ENCODE peak calls at places on chromosome 17, in four cellular contexts. U, Q, A and F are unnamed samples.

GRCh38 chr17:8122923-8123694 is 797 bp downstream of the HES7 start:
- DNase-seq in U (no peak), Q (no peak), A (peak; percentile 27), F (peak; percentile 80)

GRCh38 chr17:57518587-57519118 is 226.4 kb downstream of the CCDC182 start:
- DNase-seq in A (no peak), U (no peak), Q (peak; percentile 57), F (no peak)

GRCh38 chr17:81858967-81859905 is 1.1 kb downstream of the P4HB start:
- DNase-seq in Q (no peak), U (no peak), A (no peak), F (no peak)

GRCh38 chr17:64063088-64063487 is 42.7 kb upstream of the ICAM2 start:
- DNase-seq in U (no peak), Q (no peak), A (no peak), F (no peak)

GRCh38 chr17:59844884-59845594 is 47.7 kb downstream of the TUBD1 start:
- DNase-seq in U (no peak), A (peak; percentile 70), Q (no peak), F (no peak)

GRCh38 chr17:2796164-2797140 is at the start of gene RAP1GAP2:
- DNase-seq in A (no peak), Q (peak; percentile 61), U (peak; percentile 70), F (peak; percentile 88)

GRCh38 chr17:10050597-10051101 is 145.6 kb upstream of the RCVRN start:
- DNase-seq in A (peak; percentile 88), Q (peak; percentile 30), U (peak; percentile 42), F (no peak)

GRCh38 chr17:32268734-32269288 is 3.2 kb downstream of the RHBDL3 start:
- DNase-seq in Q (no peak), A (no peak), U (no peak), F (no peak)

GRCh38 chr17:62696726-62697490 is 69.4 kb downstream of the MRC2 start:
- DNase-seq in Q (no peak), U (no peak), A (no peak), F (peak; percentile 58)

GRCh38 chr17:66373944-66374817 is 71.8 kb downstream of the PRKCA start:
- DNase-seq in U (peak; percentile 46), A (no peak), Q (peak; percentile 41), F (no peak)

GRCh38 chr17:45936610-45937009 is 42.3 kb downstream of the MAPT start:
- DNase-seq in Q (no peak), A (no peak), U (no peak), F (no peak)

GRCh38 chr17:50946891-50947843 is 81.0 kb upstream of the TOB1 start:
- DNase-seq in Q (no peak), U (no peak), A (no peak), F (peak; percentile 25)

GRCh38 chr17:29107933-29108805 is 65.2 kb downstream of the PIPOX start:
- DNase-seq in A (no peak), U (peak; percentile 96), Q (peak; percentile 60), F (peak; percentile 65)

GRCh38 chr17:32927724-32928526 is at the start of gene TMEM98:
- DNase-seq in A (peak; percentile 12), Q (peak; percentile 27), U (peak; percentile 37), F (no peak)

GRCh38 chr17:76869209-76869877 is 1.1 kb downstream of the MGAT5B start:
- DNase-seq in U (no peak), Q (no peak), A (no peak), F (no peak)

GRCh38 chr17:58313815-58314705 is 14.5 kb downstream of the TSPOAP1 start:
- DNase-seq in U (no peak), Q (no peak), A (no peak), F (no peak)

GRCh38 chr17:36869856-36870617 is 67.2 kb upstream of the LHX1 start:
- DNase-seq in A (peak; percentile 17), U (no peak), Q (no peak), F (no peak)

GRCh38 chr17:6488008-6488539 is 43.8 kb downstream of the PIMREG start:
- DNase-seq in Q (no peak), U (no peak), A (no peak), F (no peak)

DNA sequence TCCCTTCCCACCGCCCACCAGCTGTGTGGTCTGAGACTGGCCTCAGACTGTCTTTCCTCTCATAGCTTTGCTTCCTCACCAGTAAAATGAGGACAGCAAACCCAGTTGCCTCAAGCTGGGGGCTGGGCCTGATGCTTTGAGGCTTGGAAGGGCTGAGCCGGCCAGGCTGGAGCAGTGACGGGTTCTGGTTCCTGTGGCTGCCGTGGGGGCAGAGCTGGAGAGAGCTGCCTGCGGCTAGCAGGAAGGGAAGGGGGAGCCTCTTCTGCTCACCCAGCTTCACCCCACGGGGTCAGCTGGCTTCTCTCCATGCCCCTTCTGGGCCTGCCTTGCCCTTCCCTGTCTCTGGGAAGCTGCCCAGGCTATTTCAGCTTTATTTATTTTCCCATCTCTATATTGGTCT is 23.8 kb downstream of the LASP1 start:
- DNase-seq in A (no peak), Q (peak; percentile 52), U (peak; percentile 52), F (peak; percentile 86)
- H3K4me1 ChIP-seq in A (peaks cover 19% of the 10 kb centered on the region), Q (peaks cover 26% of the 10 kb centered on the region), U (peaks cover 42% of the 10 kb centered on the region), F (peaks cover 36% of the 10 kb centered on the region)

DNA sequence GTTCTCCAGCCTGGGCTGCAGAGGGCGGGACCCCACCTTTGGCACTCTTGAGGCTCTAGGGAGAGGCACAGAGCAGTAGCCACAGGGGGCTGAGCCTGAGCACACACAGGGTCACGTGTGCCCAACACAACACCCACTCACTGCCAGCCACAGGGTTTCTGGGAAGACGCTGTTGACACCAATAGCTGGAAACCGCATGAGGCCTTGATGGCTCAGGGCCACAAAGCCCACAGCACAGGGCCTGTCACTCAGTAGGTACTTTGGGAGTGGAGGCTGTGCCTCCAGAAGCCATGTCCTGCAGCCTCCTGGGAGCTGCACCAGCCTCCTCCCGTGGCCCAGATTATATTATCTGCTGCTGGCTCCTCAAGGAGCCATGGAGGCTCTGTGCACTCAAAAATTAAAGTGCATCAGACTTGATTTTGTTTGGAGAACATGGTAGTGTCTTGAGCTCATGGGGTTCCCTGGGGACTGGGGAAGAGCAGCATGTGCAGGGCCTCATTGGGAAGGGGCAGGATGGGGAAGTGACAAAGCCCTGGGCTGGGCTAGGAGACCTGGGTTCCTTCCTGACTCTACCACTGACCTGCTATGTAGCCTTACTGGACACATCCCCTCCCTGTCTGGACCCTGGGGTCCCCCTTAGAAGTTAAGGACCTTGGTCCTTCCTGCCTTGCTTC is 12.5 kb upstream of the SREBF1 start:
- DNase-seq in Q (peak; percentile 55), U (peak; percentile 66), A (no peak), F (peak; percentile 91)
- H3K27ac ChIP-seq in Q (peak overlapping the region; percentile 80), U (no peak overlapping the region), A (no peak overlapping the region), F (peak overlapping the region; percentile 83)

DNA sequence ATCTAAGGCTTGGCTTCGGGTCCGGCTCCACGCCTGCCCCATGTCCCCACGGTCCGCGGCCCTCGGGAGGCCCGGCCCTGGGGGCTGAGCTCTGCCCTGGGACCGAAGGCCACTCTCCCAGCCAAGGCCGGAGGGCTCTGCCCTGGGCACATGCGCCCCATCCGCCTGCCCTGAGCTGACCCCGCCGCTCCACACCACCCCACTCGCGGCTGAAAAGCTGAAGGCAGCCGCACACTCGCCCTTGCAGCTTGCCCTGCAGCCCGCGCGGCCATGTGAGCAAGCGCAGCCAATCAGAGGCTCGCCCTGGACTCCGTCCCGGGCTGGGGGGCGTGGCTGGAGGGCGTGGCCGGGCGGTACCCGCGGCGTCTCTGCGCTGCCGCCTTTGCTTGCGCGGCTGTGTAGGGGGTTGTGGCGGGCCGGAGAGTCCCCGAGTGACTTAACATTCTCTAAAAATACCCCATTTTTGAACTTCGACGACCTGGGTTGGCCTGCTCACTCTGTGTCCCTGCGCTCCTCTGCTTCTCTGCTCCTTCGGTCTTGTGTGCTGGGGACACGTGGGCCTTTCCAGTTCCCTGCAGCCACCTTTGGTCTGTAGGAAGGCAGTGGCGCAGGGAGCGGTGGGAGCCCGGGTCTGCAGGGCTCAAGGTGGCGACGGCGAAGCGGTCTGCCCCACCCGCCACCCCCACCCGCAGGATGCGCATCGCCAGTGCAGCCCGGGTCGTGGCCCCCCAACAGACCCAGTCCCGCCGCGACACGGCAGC is 8.8 kb upstream of the MAP2K3 start:
- DNase-seq in Q (peak; percentile 97), U (peak; percentile 92), A (peak; percentile 64), F (peak; percentile 96)
- TF ChIP-seq CTCF in Q (no peak), U (no peak), A (no peak), F (no peak)

GRCh38 chr17:78106211-78106610 is 22.3 kb downstream of the TMC6 start:
- DNase-seq in Q (no peak), U (no peak), A (no peak), F (peak; percentile 63)
- H3K4me1 ChIP-seq in Q (no peaks in the 10 kb centered on the region), U (no peaks in the 10 kb centered on the region), A (no peaks in the 10 kb centered on the region), F (no peaks in the 10 kb centered on the region)

GRCh38 chr17:1733047-1733357 is 8.5 kb downstream of the WDR81 start:
- DNase-seq in U (no peak), A (no peak), Q (no peak), F (no peak)

GRCh38 chr17:1731194-1731506 is 6.6 kb downstream of the WDR81 start:
- DNase-seq in Q (no peak), U (no peak), A (no peak), F (no peak)

GRCh38 chr17:1733759-1734158 is 8.9 kb upstream of the SERPINF2 start:
- DNase-seq in A (no peak), Q (no peak), U (no peak), F (no peak)

GRCh38 chr17:1730345-1731193 is 6.1 kb downstream of the WDR81 start:
- DNase-seq in A (peak; percentile 50), Q (peak; percentile 88), U (peak; percentile 66), F (peak; percentile 86)

DNA sequence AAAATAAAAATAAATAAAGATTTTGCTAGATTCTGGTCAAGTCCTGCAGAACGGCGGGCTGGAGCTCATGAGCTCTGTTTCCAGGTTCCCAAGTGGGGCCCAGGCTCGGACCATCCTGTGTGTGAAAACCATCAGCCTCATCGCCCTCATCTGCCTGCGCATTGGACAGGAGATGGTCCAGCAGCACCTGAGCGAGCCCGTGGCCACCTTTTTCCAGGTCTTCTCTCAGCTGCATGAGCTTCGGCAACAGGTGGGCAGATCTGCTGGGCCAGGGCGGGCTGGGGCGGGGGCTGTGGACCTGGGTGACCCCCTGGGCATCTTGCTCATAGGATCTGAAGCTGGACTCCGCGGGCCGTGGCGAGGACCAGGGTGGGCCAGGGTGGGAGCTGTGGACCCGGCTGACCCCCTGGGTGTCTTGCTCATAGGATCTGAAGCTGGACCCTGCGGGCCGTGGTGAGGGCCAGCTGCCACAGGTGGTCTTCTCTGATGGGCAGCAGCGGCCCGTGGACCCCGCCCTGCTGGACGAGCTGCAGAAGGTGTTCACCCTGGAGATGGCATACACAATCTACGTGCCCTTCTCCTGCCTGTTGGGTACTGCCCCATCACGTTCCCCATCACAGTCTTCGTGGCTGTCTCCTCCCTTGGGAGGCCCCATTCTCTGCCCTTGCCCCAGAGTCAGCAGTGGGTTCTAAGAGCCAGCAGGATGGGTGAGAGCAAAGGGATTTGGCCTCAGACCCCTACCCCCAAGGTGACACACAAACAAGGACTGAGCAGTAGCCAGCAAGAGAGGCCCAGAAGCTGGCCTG is 7.9 kb downstream of the WDR81 start:
- DNase-seq in U (no peak), Q (no peak), A (no peak), F (no peak)
- H3K27ac ChIP-seq in U (no peak overlapping the region), Q (no peak overlapping the region), A (no peak overlapping the region), F (no peak overlapping the region)